ENCODE peak calls at places on chromosomes 16 and 17, in four cellular contexts. K, O, H and X are unnamed samples.

GRCh38 chr16:85767569-85767968 is 16.7 kb upstream of the C16orf74 start:
- DNase-seq in K (peak), O (no peak), H (no peak), X (peak)

GRCh38 chr17:15436399-15437369 is 30.7 kb downstream of the CDRT4 start:
- DNase-seq in K (peak), O (peak), H (no peak), X (peak)

GRCh38 chr17:44987194-44987882 is 19.2 kb upstream of the C1QL1 start:
- DNase-seq in K (no peak), O (peak), H (no peak), X (no peak)

GRCh38 chr17:8365143-8365542 is 11.4 kb downstream of the KRABD2 start:
- DNase-seq in K (peak), O (no peak), H (no peak), X (peak)

GRCh38 chr17:347309-347708 is 5.3 kb downstream of the RPH3AL start:
- DNase-seq in K (no peak), O (no peak), H (no peak), X (no peak)

GRCh38 chr17:82094931-82095776 is 2.9 kb downstream of the FASN start:
- DNase-seq in K (no peak), O (no peak), H (no peak), X (no peak)

GRCh38 chr16:50741808-50742520 is at the start of gene CYLD:
- DNase-seq in K (peak), O (peak), H (peak), X (peak)

GRCh38 chr17:64972611-64973010 is 53.3 kb upstream of the LRRC37A3 start:
- DNase-seq in K (no peak), O (no peak), H (no peak), X (no peak)

GRCh38 chr17:4901648-4902344 is 1.1 kb downstream of the CHRNE start:
- DNase-seq in K (no peak), O (no peak), H (no peak), X (no peak)

GRCh38 chr17:41863074-41863843 is 2.0 kb downstream of the KLHL11 start:
- DNase-seq in K (no peak), O (peak), H (no peak), X (no peak)

GRCh38 chr17:39156491-39156890 is 5.1 kb upstream of the PLXDC1 start:
- DNase-seq in K (no peak), O (no peak), H (no peak), X (no peak)

GRCh38 chr17:44004761-44005526 is 522 bp downstream of the NAGS start:
- DNase-seq in K (no peak), O (peak), H (no peak), X (no peak)

GRCh38 chr17:73148540-73149334 is 16.1 kb upstream of the SSTR2 start:
- DNase-seq in K (no peak), O (no peak), H (no peak), X (no peak)

GRCh38 chr17:10646393-10646990 is 10.6 kb downstream of the MYH3 start:
- DNase-seq in K (peak), O (peak), H (peak), X (peak)

GRCh38 chr17:74453665-74454196 is 12.7 kb upstream of the CD300A start:
- DNase-seq in K (no peak), O (no peak), H (peak), X (no peak)

GRCh38 chr16:5309946-5310611 is 212.5 kb upstream of the EEF2KMT start:
- DNase-seq in K (no peak), O (no peak), H (no peak), X (no peak)

GRCh38 chr17:81209141-81209540 is 13.6 kb downstream of the CEP131 start:
- DNase-seq in K (no peak), O (no peak), H (no peak), X (no peak)

GRCh38 chr17:60231234-60231633 is 81.5 kb downstream of the CA4 start:
- DNase-seq in K (peak), O (peak), H (peak), X (peak)

GRCh38 chr16:50238868-50239301 is 27.5 kb upstream of the ADCY7 start:
- DNase-seq in K (no peak), O (no peak), H (no peak), X (no peak)

GRCh38 chr16:75919664-75920063 is 193.4 kb upstream of the CPHXL start:
- DNase-seq in K (peak), O (no peak), H (no peak), X (peak)

GRCh38 chr16:88295526-88296436 is 87.0 kb upstream of the ZNF469 start:
- DNase-seq in K (no peak), O (no peak), H (no peak), X (no peak)

GRCh38 chr17:79925242-79925957 is 86.2 kb upstream of the CBX4 start:
- DNase-seq in K (peak), O (peak), H (no peak), X (peak)

GRCh38 chr17:57016764-57017116 is 38.8 kb downstream of the SCPEP1 start:
- DNase-seq in K (peak), O (no peak), H (no peak), X (peak)

GRCh38 chr16:88747588-88748301 is 37.3 kb downstream of the PIEZO1 start:
- DNase-seq in K (no peak), O (peak), H (peak), X (no peak)

GRCh38 chr16:89974860-89975259 is 26.3 kb downstream of the DEF8 start:
- DNase-seq in K (no peak), O (no peak), H (no peak), X (no peak)

GRCh38 chr17:58911741-58912343 is 156.2 kb downstream of the PPM1E start:
- DNase-seq in K (peak), O (peak), H (no peak), X (no peak)

GRCh38 chr17:43878260-43879082 is 28.9 kb downstream of the MPP2 start:
- DNase-seq in K (peak), O (peak), H (peak), X (peak)

GRCh38 chr16:4944333-4945281 is 7.7 kb upstream of the PPL start:
- DNase-seq in K (peak), O (peak), H (no peak), X (peak)

GRCh38 chr16:22971346-22971924 is 157.5 kb downstream of the HS3ST2 start:
- DNase-seq in K (no peak), O (no peak), H (no peak), X (no peak)

GRCh38 chr17:28908640-28909098 is 5.8 kb upstream of the DHRS13 start:
- DNase-seq in K (peak), O (no peak), H (no peak), X (peak)

GRCh38 chr17:21171309-21171922 is 42.5 kb downstream of the TMEM11 start:
- DNase-seq in K (no peak), O (no peak), H (peak), X (no peak)

GRCh38 chr16:82655315-82655714 is 28.5 kb downstream of the CDH13 start:
- DNase-seq in K (peak), O (no peak), H (no peak), X (peak)

GRCh38 chr16:55876854-55877253 is 1.7 kb upstream of the CES5A start:
- DNase-seq in K (no peak), O (no peak), H (no peak), X (no peak)

GRCh38 chr17:28897769-28898259 is 281 bp upstream of the FLOT2 start:
- DNase-seq in K (no peak), O (no peak), H (no peak), X (no peak)

GRCh38 chr17:38875477-38876080 is 5.7 kb downstream of the LASP1 start:
- DNase-seq in K (no peak), O (no peak), H (no peak), X (no peak)

GRCh38 chr16:51831595-51832352 is 680.7 kb upstream of the SALL1 start:
- DNase-seq in K (no peak), O (no peak), H (no peak), X (no peak)
- TF ChIP-seq CTCF in K (no peak), O (no peak), H (no peak), X (no peak)

DNA sequence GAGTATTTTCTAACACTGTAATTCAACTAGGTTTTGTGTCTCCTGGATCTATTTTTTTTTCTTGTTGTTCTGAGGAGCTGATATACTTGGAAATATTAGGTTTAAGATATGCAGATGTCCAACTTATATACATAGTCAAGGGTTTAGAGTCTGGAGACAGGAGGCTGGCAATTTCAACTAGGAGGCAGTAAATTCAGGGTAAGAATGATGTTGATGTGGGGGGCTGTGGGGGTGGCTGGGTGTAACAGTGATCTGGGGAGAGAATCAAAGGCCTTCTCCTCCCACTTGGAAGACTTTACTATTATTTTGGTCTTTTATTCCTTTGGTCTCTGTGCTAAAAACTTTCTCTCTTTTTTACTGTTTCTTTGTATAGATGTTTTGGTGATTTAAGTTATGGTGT is 88.0 kb downstream of the MAP2K6 start:
- DNase-seq in K (peak), O (no peak), H (no peak), X (no peak)
- H3K4me3 ChIP-seq in K (peak), O (peak), H (no peak), X (no peak)

GRCh38 chr17:77374170-77374936 is 233.6 kb downstream of the SEC14L1 start:
- DNase-seq in K (peak), O (peak), H (no peak), X (peak)
- TF ChIP-seq CTCF in K (peak), O (no peak), H (no peak), X (peak)

DNA sequence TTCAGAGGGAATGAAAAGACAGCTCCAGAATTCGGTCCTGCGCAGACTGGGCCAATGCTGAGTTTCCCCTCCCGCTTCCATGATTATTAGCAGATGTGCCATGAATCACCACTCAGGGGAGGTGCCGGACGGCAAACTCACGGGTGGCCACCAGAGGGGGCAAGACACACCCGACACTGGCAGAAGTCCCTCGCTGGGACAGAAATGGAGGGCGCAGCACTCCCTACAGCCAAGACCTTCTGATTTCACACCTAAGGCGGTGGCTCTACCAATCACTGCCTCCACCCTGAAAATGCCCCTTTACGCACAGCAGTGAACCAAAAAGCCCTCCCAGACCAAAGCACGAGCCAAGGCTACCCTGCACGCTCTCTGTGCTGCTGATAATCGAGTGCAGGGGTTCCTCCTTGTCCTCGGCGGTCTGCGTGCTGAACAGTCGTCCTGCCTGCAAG is 26.8 kb downstream of the TRAP1 start:
- DNase-seq in K (peak), O (peak), H (peak), X (peak)
- H3K4me3 ChIP-seq in K (peak), O (no peak), H (no peak), X (peak)

GRCh38 chr16:79257958-79258490 is 342.5 kb downstream of the MAF start:
- DNase-seq in K (no peak), O (no peak), H (no peak), X (no peak)

GRCh38 chr16:79261944-79262552 is 338.5 kb downstream of the MAF start:
- DNase-seq in K (no peak), O (no peak), H (no peak), X (no peak)

GRCh38 chr16:79264237-79265104 is 336.1 kb downstream of the MAF start:
- DNase-seq in K (no peak), O (no peak), H (no peak), X (no peak)

GRCh38 chr16:79265701-79266100 is 334.8 kb downstream of the MAF start:
- DNase-seq in K (no peak), O (no peak), H (no peak), X (no peak)

GRCh38 chr16:79261461-79261860 is 339.1 kb downstream of the MAF start:
- DNase-seq in K (no peak), O (peak), H (no peak), X (no peak)
- TF ChIP-seq CTCF in K (no peak), O (peak), H (peak), X (no peak)

GRCh38 chr17:50837286-50837979 is 2.0 kb downstream of the WFIKKN2 start:
- DNase-seq in K (no peak), O (no peak), H (no peak), X (no peak)

GRCh38 chr17:50834786-50835562 is 412 bp upstream of the WFIKKN2 start:
- DNase-seq in K (peak), O (peak), H (no peak), X (peak)

GRCh38 chr17:50836826-50837225 is 1.4 kb downstream of the WFIKKN2 start:
- DNase-seq in K (no peak), O (no peak), H (no peak), X (no peak)

GRCh38 chr17:50834126-50834785 is 1.1 kb upstream of the WFIKKN2 start:
- DNase-seq in K (no peak), O (no peak), H (no peak), X (no peak)

GRCh38 chr17:50835563-50836231 is at the start of gene WFIKKN2:
- DNase-seq in K (no peak), O (no peak), H (no peak), X (no peak)
- H3K4me3 ChIP-seq in K (no peak), O (no peak), H (no peak), X (no peak)

GRCh38 chr16:84049403-84050060 is 6.9 kb upstream of the SLC38A8 start:
- DNase-seq in K (no peak), O (no peak), H (no peak), X (no peak)

GRCh38 chr16:84048871-84049270 is 6.3 kb upstream of the SLC38A8 start:
- DNase-seq in K (no peak), O (no peak), H (no peak), X (no peak)

GRCh38 chr16:84047626-84048025 is 5.0 kb upstream of the SLC38A8 start:
- DNase-seq in K (no peak), O (no peak), H (no peak), X (no peak)

GRCh38 chr16:84047206-84047605 is 4.6 kb upstream of the SLC38A8 start:
- DNase-seq in K (no peak), O (no peak), H (no peak), X (no peak)

DNA sequence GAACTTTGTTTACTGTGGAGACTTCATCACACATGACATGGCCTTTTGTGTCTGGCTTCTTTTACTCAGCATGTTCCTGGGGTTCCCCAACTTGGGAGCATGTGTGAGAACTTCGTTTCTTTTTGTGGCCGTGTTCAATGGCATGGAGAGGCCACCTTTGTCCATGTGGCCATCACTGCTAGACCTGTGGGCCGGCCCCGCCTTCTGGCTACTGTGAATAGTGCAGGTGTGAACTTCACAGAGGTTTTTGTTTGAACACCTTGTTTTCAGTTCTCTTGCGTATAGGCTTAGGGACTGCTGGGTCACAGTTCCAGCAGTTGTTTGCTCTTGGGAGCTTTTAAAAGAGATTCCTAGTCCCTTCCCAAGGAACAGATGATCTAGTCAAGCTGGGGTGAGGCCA is 5.7 kb upstream of the SLC38A8 start:
- DNase-seq in K (no peak), O (peak), H (no peak), X (no peak)
- TF ChIP-seq CTCF in K (no peak), O (peak), H (no peak), X (peak)

GRCh38 chr17:48604770-48605329 is at the start of gene HOXB6:
- DNase-seq in K (no peak), O (no peak), H (no peak), X (no peak)

GRCh38 chr17:48603959-48604769 is 622 bp downstream of the HOXB6 start:
- DNase-seq in K (no peak), O (peak), H (no peak), X (no peak)

GRCh38 chr17:48605991-48606891 is 1.5 kb upstream of the HOXB6 start:
- DNase-seq in K (no peak), O (no peak), H (no peak), X (no peak)

GRCh38 chr17:48606892-48607241 is 2.1 kb upstream of the HOXB6 start:
- DNase-seq in K (no peak), O (no peak), H (no peak), X (no peak)

DNA sequence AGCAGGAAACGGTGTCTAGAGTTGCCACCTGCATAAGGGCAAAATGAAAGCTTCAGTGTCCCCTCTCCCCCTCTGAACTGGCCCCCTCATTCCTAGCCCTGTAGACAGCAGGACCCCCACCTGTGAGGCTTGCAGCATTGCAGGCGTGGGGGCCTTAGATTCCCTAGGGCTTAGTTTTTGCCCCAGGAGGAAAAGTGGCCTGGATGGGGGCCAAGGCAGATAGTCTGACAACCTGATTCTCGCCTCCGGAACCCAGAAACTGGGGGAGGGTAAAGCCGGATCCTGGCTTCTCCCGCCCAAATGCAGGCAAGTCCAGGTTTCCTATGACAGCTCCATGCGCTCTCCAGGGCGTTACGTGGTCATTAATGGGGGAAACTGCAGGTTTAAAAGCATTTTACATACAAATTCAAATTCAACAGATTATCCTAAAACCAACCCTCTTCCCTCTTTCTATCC is 651 bp upstream of the HOXB6 start:
- DNase-seq in K (no peak), O (peak), H (no peak), X (no peak)
- H3K4me3 ChIP-seq in K (no peak), O (no peak), H (no peak), X (no peak)